ENCODE peak calls at places on chromosomes 12 and 14, in four cellular contexts. One of them, this sample, is unnamed.

GRCh38 chr12:125208942-125209341 is 143.7 kb downstream of the AACS start:
- DNase-seq in left ventricle myocardium inferior: no peak
- DNase-seq in small intestine: no peak
- DNase-seq in A673: no peak
- DNase-seq in this sample: no peak

GRCh38 chr12:13661005-13661887 is 320.2 kb downstream of the GRIN2B start:
- DNase-seq in left ventricle myocardium inferior: no peak
- DNase-seq in small intestine: peak; percentile 69
- DNase-seq in A673: peak; percentile 69
- DNase-seq in this sample: peak; percentile 15

GRCh38 chr14:100149789-100150611 is 9.4 kb downstream of the DEGS2 start:
- DNase-seq in left ventricle myocardium inferior: no peak
- DNase-seq in small intestine: peak; percentile 79
- DNase-seq in A673: no peak
- DNase-seq in this sample: no peak

GRCh38 chr12:25959069-25959961 is 833 bp downstream of the RASSF8 start:
- DNase-seq in left ventricle myocardium inferior: peak; percentile 45
- DNase-seq in small intestine: no peak
- DNase-seq in A673: peak; percentile 59
- DNase-seq in this sample: no peak

GRCh38 chr14:67620217-67620789 is 583 bp downstream of the ARG2 start:
- DNase-seq in left ventricle myocardium inferior: no peak
- DNase-seq in small intestine: no peak
- DNase-seq in A673: peak; percentile 35
- DNase-seq in this sample: no peak

GRCh38 chr12:119772431-119772830 is 104.5 kb downstream of the PRKAB1 start:
- DNase-seq in left ventricle myocardium inferior: no peak
- DNase-seq in small intestine: no peak
- DNase-seq in A673: no peak
- DNase-seq in this sample: no peak

GRCh38 chr12:27965966-27966365 is 6.6 kb downstream of the PTHLH start:
- DNase-seq in left ventricle myocardium inferior: no peak
- DNase-seq in small intestine: no peak
- DNase-seq in A673: no peak
- DNase-seq in this sample: no peak

GRCh38 chr14:48023881-48024280 is 348.5 kb upstream of the MDGA2 start:
- DNase-seq in left ventricle myocardium inferior: no peak
- DNase-seq in small intestine: no peak
- DNase-seq in A673: no peak
- DNase-seq in this sample: no peak

GRCh38 chr12:53098982-53099651 is 1.6 kb downstream of the IGFBP6 start:
- DNase-seq in left ventricle myocardium inferior: peak; percentile 93
- DNase-seq in small intestine: peak; percentile 73
- DNase-seq in A673: peak; percentile 93
- DNase-seq in this sample: peak; percentile 70

GRCh38 chr12:53097207-53097563 is 282 bp upstream of the IGFBP6 start:
- DNase-seq in left ventricle myocardium inferior: peak; percentile 49
- DNase-seq in small intestine: no peak
- DNase-seq in A673: peak; percentile 15
- DNase-seq in this sample: no peak

GRCh38 chr12:53098354-53098981 is 1.0 kb downstream of the IGFBP6 start:
- DNase-seq in left ventricle myocardium inferior: peak; percentile 37
- DNase-seq in small intestine: no peak
- DNase-seq in A673: peak; percentile 65
- DNase-seq in this sample: no peak

GRCh38 chr12:53096761-53097160 is 706 bp upstream of the IGFBP6 start:
- DNase-seq in left ventricle myocardium inferior: no peak
- DNase-seq in small intestine: no peak
- DNase-seq in A673: no peak
- DNase-seq in this sample: no peak

DNA sequence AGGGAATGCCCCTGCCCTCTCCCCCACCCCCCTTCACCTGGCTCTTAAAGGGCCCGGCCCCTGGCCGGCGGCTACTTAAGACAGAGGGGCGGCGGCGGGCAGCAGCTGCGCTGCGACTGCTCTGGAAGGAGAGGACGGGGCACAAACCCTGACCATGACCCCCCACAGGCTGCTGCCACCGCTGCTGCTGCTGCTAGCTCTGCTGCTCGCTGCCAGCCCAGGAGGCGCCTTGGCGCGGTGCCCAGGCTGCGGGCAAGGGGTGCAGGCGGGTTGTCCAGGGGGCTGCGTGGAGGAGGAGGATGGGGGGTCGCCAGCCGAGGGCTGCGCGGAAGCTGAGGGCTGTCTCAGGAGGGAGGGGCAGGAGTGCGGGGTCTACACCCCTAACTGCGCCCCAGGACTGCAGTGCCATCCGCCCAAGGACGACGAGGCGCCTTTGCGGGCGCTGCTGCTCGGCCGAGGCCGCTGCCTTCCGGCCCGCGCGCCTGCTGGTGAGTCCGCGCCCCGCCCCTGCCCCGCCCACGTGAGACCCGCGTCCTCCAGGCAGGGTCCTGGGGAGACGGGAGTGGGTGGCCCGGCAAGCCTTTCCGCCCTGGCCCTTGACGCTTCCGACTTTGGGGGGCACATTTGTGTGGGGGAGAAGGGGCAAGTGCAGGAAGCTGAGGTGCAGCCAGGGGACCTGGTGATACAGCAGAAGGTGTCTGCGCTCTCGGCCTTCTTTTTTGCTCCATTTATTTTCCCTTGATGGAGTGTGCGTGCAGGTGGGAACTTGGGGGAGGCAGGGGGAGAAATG is at the start of gene IGFBP6:
- DNase-seq in left ventricle myocardium inferior: peak; percentile 78
- DNase-seq in small intestine: peak; percentile 56
- DNase-seq in A673: peak; percentile 71
- DNase-seq in this sample: no peak
- H3K4me3 ChIP-seq in left ventricle myocardium inferior: peak within 1 kb of the TSS; percentile 80
- H3K4me3 ChIP-seq in small intestine: peak within 1 kb of the TSS; percentile 19
- H3K4me3 ChIP-seq in A673: peak within 1 kb of the TSS; percentile 61
- H3K4me3 ChIP-seq in this sample: peak within 1 kb of the TSS; percentile 52

GRCh38 chr14:96408608-96409007 is 16.7 kb downstream of the AK7 start:
- DNase-seq in left ventricle myocardium inferior: no peak
- DNase-seq in small intestine: no peak
- DNase-seq in A673: no peak
- DNase-seq in this sample: no peak
- H3K4me3 ChIP-seq in left ventricle myocardium inferior: no peak overlapping the region
- H3K4me3 ChIP-seq in small intestine: no peak overlapping the region
- H3K4me3 ChIP-seq in A673: no peak overlapping the region
- H3K4me3 ChIP-seq in this sample: no peak overlapping the region

GRCh38 chr12:42735869-42736361 is 146.4 kb upstream of the PRICKLE1 start:
- DNase-seq in left ventricle myocardium inferior: peak; percentile 67
- DNase-seq in small intestine: no peak
- DNase-seq in A673: no peak
- DNase-seq in this sample: no peak
- H3K4me3 ChIP-seq in left ventricle myocardium inferior: peak overlapping the region; percentile 39
- H3K4me3 ChIP-seq in small intestine: no peak overlapping the region
- H3K4me3 ChIP-seq in A673: no peak overlapping the region
- H3K4me3 ChIP-seq in this sample: no peak overlapping the region

GRCh38 chr12:14962797-14963196 is 1.4 kb upstream of the ARHGDIB start:
- DNase-seq in left ventricle myocardium inferior: no peak
- DNase-seq in small intestine: no peak
- DNase-seq in A673: no peak
- DNase-seq in this sample: no peak
- H3K4me3 ChIP-seq in left ventricle myocardium inferior: peak overlapping the region; percentile 66
- H3K4me3 ChIP-seq in small intestine: no peak overlapping the region
- H3K4me3 ChIP-seq in A673: no peak overlapping the region
- H3K4me3 ChIP-seq in this sample: no peak overlapping the region

GRCh38 chr12:64560395-64561301 is 49.6 kb upstream of the RASSF3 start:
- DNase-seq in left ventricle myocardium inferior: no peak
- DNase-seq in small intestine: no peak
- DNase-seq in A673: no peak
- DNase-seq in this sample: peak; percentile 67
- H3K4me3 ChIP-seq in left ventricle myocardium inferior: no peak overlapping the region
- H3K4me3 ChIP-seq in small intestine: no peak overlapping the region
- H3K4me3 ChIP-seq in A673: no peak overlapping the region
- H3K4me3 ChIP-seq in this sample: no peak overlapping the region

GRCh38 chr12:74293689-74294131 is 243.9 kb upstream of the ATXN7L3B start:
- DNase-seq in left ventricle myocardium inferior: no peak
- DNase-seq in small intestine: no peak
- DNase-seq in A673: no peak
- DNase-seq in this sample: no peak

DNA sequence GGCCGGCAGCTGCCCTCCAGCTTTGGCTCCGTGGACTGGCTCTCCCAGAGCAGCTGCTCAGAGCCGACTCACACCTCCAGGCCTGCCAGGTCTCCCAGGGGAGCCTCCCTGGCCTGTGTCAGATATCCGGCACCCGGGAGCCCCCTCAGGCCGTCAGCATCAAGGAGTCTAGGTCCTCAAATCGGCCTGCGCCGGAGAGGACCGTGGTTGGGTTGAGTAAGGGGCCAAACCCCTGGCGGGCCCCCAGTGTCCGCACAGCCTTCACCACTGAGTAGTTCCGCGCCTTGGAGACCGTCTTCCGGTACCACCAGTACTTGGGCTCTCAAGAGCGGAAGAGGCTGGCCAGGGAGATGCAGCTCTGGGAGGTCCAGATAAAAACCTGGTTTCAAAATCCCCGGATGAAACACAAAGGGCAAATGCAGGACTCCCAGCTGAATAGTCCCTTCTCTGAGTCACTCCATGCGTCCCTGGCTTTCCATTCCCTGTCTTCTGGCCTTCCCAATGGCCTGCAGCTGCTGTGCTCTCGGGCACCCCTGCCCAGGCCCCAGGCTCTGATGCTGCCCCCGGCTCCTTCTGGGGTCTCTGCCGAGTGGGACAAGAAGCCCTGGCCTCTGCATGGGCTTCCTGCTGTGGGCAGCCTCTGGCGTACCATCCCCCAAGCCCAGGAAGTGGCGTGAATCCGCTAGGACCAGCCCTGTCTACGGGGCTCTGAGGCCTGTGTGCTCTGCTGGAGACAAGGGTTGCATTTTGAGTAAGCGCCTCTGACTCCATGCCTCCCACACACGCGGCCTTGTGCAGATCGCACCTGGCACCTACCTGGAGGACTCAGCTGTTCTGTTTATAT is 245.1 kb upstream of the ATXN7L3B start:
- DNase-seq in left ventricle myocardium inferior: no peak
- DNase-seq in small intestine: no peak
- DNase-seq in A673: no peak
- DNase-seq in this sample: no peak
- H3K4me3 ChIP-seq in left ventricle myocardium inferior: no peak overlapping the region
- H3K4me3 ChIP-seq in small intestine: no peak overlapping the region
- H3K4me3 ChIP-seq in A673: no peak overlapping the region
- H3K4me3 ChIP-seq in this sample: no peak overlapping the region

This sample was measured in Panc1.